ENCODE peak calls at places on chromosome 14, in six cellular contexts. O is KG1; H is NCI-H1694 treated with DMSO at 0.1 percent for 48 hours; T is activated CD8-positive, alpha-beta memory T cell treated with anti-CD3 and anti-CD28 coated beads, Interleukin-2, amount 50 U/mL, for 4 hours; R is GM12892; U is GM20000. K is an unnamed sample.

GRCh38 chr14:23020143-23021128 is 10.5 kb upstream of the C14orf93 start:
- DNase-seq in O (no peak), H (no peak), T (no peak), R (no peak), U (no peak), K (no peak)

GRCh38 chr14:60585676-60586075 is 63.6 kb downstream of the SIX1 start:
- DNase-seq in O (no peak), H (no peak), T (no peak), R (no peak), U (no peak), K (no peak)

GRCh38 chr14:96225745-96226151 is 21.1 kb downstream of the BDKRB2 start:
- DNase-seq in O (no peak), H (no peak), T (no peak), R (no peak), U (no peak), K (no peak)

GRCh38 chr14:105898482-105899010 is 372.2 kb downstream of the TMEM121 start:
- DNase-seq in O (no peak), H (no peak), T (no peak), R (no peak), U (no peak), K (no peak)

GRCh38 chr14:43539210-43539609 is 967.9 kb downstream of the FSCB start:
- DNase-seq in O (no peak), H (no peak), T (no peak), R (no peak), U (no peak), K (no peak)

GRCh38 chr14:58871972-58872530 is 234.3 kb downstream of the DACT1 start:
- DNase-seq in O (no peak), H (no peak), T (no peak), R (no peak), U (no peak), K (no peak)

GRCh38 chr14:94412671-94413638 is 24.6 kb upstream of the SERPINA1 start:
- DNase-seq in O (no peak), H (no peak), T (no peak), R (no peak), U (no peak), K (no peak)

GRCh38 chr14:55746533-55746932 is 166.5 kb downstream of the KTN1 start:
- DNase-seq in O (no peak), H (no peak), T (no peak), R (no peak), U (no peak), K (no peak)

GRCh38 chr14:59246566-59246965 is 58.1 kb downstream of the DAAM1 start:
- DNase-seq in O (no peak), H (no peak), T (no peak), R (no peak), U (no peak), K (no peak)

GRCh38 chr14:39102265-39102968 is 618 bp downstream of the SEC23A start:
- DNase-seq in O (no peak), H (no peak), T (no peak), R (no peak), U (no peak), K (no peak)

GRCh38 chr14:89598548-89599186 is 181.6 kb upstream of the FOXN3 start:
- DNase-seq in O (no peak), H (peak; percentile 21), T (no peak), R (no peak), U (no peak), K (no peak)

GRCh38 chr14:52349731-52350130 is 35.6 kb downstream of the PTGER2 start:
- DNase-seq in O (no peak), H (no peak), T (no peak), R (no peak), U (no peak), K (no peak)

GRCh38 chr14:22465201-22465835 is 123.7 kb downstream of the DAD1 start:
- DNase-seq in O (no peak), H (no peak), T (no peak), R (no peak), U (no peak), K (no peak)

GRCh38 chr14:20417250-20418186 is 4.2 kb upstream of the TEP1 start:
- DNase-seq in O (no peak), H (no peak), T (no peak), R (no peak), U (no peak), K (no peak)

GRCh38 chr14:80434574-80435321 is 223.4 kb upstream of the DIO2 start:
- DNase-seq in O (no peak), H (no peak), T (no peak), R (no peak), U (no peak), K (no peak)

GRCh38 chr14:99029916-99030305 is 242.1 kb downstream of the BCL11B start:
- DNase-seq in O (no peak), H (no peak), T (no peak), R (no peak), U (no peak), K (no peak)

GRCh38 chr14:76772300-76773187 is 11.3 kb downstream of the VASH1 start:
- DNase-seq in O (no peak), H (no peak), T (no peak), R (no peak), U (no peak), K (no peak)

GRCh38 chr14:93734086-93734822 is 54.0 kb downstream of the PRIMA1 start:
- DNase-seq in O (no peak), H (no peak), T (no peak), R (no peak), U (no peak), K (no peak)

GRCh38 chr14:54207991-54208520 is 188.8 kb upstream of the CDKN3 start:
- DNase-seq in O (no peak), H (no peak), T (no peak), R (no peak), U (no peak), K (no peak)

GRCh38 chr14:104294983-104295680 is 156.7 kb downstream of the KIF26A start:
- DNase-seq in O (no peak), H (no peak), T (peak; percentile 7), R (no peak), U (no peak), K (no peak)